ENCODE peak calls at places on chromosomes 12 and 14, in eight cellular contexts. One of them, this sample, is unnamed.

GRCh38 chr14:30525833-30526232 is 33.1 kb upstream of the G2E3 start:
- DNase-seq in HepG2: no peak
- DNase-seq in HCT116: no peak
- DNase-seq in GM23338: no peak
- DNase-seq in GM12878: no peak
- DNase-seq in A549: no peak
- DNase-seq in SK-N-SH: no peak
- DNase-seq in HL-60: no peak
- DNase-seq in this sample: no peak

GRCh38 chr12:80056845-80057244 is 42.5 kb upstream of the OTOGL start:
- DNase-seq in A549: no peak
- DNase-seq in HCT116: no peak
- DNase-seq in SK-N-SH: no peak
- DNase-seq in GM23338: no peak
- DNase-seq in HepG2: no peak
- DNase-seq in GM12878: no peak
- DNase-seq in HL-60: no peak
- DNase-seq in this sample: no peak

GRCh38 chr14:56491299-56492285 is 88.0 kb upstream of the TMEM260 start:
- DNase-seq in HL-60: peak
- DNase-seq in HepG2: peak
- DNase-seq in HCT116: peak
- DNase-seq in GM12878: peak
- DNase-seq in A549: peak
- DNase-seq in SK-N-SH: peak
- DNase-seq in GM23338: peak
- DNase-seq in this sample: peak

GRCh38 chr14:76876076-76876475 is 49.9 kb downstream of the LRRC74A start:
- DNase-seq in HL-60: peak
- DNase-seq in HepG2: peak
- DNase-seq in GM12878: no peak
- DNase-seq in SK-N-SH: peak
- DNase-seq in GM23338: peak
- DNase-seq in A549: peak
- DNase-seq in HCT116: peak
- DNase-seq in this sample: peak

GRCh38 chr12:54933381-54933780 is 51.2 kb downstream of the TESPA1 start:
- DNase-seq in A549: peak
- DNase-seq in HL-60: no peak
- DNase-seq in SK-N-SH: no peak
- DNase-seq in GM12878: peak
- DNase-seq in HepG2: no peak
- DNase-seq in HCT116: no peak
- DNase-seq in GM23338: no peak
- DNase-seq in this sample: no peak

GRCh38 chr12:120199025-120199424 is 1.9 kb downstream of the RPLP0 start:
- DNase-seq in GM12878: no peak
- DNase-seq in HL-60: no peak
- DNase-seq in HCT116: no peak
- DNase-seq in HepG2: no peak
- DNase-seq in A549: no peak
- DNase-seq in GM23338: no peak
- DNase-seq in SK-N-SH: no peak
- DNase-seq in this sample: no peak

GRCh38 chr12:122909442-122910288 is 13.7 kb upstream of the VPS37B start:
- DNase-seq in GM23338: peak
- DNase-seq in HCT116: no peak
- DNase-seq in GM12878: no peak
- DNase-seq in HL-60: no peak
- DNase-seq in A549: no peak
- DNase-seq in SK-N-SH: peak
- DNase-seq in HepG2: no peak
- DNase-seq in this sample: no peak

GRCh38 chr14:100532916-100533630 is 54.1 kb downstream of the BEGAIN start:
- DNase-seq in HL-60: peak
- DNase-seq in HCT116: no peak
- DNase-seq in GM23338: no peak
- DNase-seq in A549: no peak
- DNase-seq in GM12878: no peak
- DNase-seq in HepG2: no peak
- DNase-seq in SK-N-SH: peak
- DNase-seq in this sample: no peak

GRCh38 chr12:54967461-54967860 is 17.1 kb downstream of the TESPA1 start:
- DNase-seq in HepG2: no peak
- DNase-seq in GM12878: no peak
- DNase-seq in GM23338: no peak
- DNase-seq in HCT116: no peak
- DNase-seq in SK-N-SH: no peak
- DNase-seq in A549: no peak
- DNase-seq in HL-60: no peak
- DNase-seq in this sample: no peak

GRCh38 chr12:6927379-6927991 is at the start of gene ATN1:
- DNase-seq in HL-60: no peak
- DNase-seq in HCT116: no peak
- DNase-seq in GM23338: peak
- DNase-seq in A549: peak
- DNase-seq in SK-N-SH: peak
- DNase-seq in HepG2: no peak
- DNase-seq in GM12878: no peak
- DNase-seq in this sample: no peak

GRCh38 chr14:50375760-50376159 is 20.9 kb downstream of the CDKL1 start:
- DNase-seq in SK-N-SH: no peak
- DNase-seq in HCT116: no peak
- DNase-seq in HL-60: no peak
- DNase-seq in GM12878: no peak
- DNase-seq in GM23338: no peak
- DNase-seq in HepG2: no peak
- DNase-seq in A549: no peak
- DNase-seq in this sample: no peak

GRCh38 chr12:16509411-16509810 is 96.6 kb downstream of the LMO3 start:
- DNase-seq in A549: no peak
- DNase-seq in HepG2: no peak
- DNase-seq in HCT116: no peak
- DNase-seq in SK-N-SH: no peak
- DNase-seq in GM23338: no peak
- DNase-seq in HL-60: no peak
- DNase-seq in GM12878: no peak
- DNase-seq in this sample: no peak

GRCh38 chr12:7060353-7060954 is at the start of gene C1S:
- DNase-seq in HepG2: peak
- DNase-seq in A549: peak
- DNase-seq in HCT116: no peak
- DNase-seq in GM23338: peak
- DNase-seq in HL-60: no peak
- DNase-seq in SK-N-SH: peak
- DNase-seq in GM12878: no peak
- DNase-seq in this sample: no peak

GRCh38 chr14:74622257-74622656 is 10.2 kb upstream of the LTBP2 start:
- DNase-seq in GM23338: no peak
- DNase-seq in HL-60: no peak
- DNase-seq in GM12878: no peak
- DNase-seq in A549: no peak
- DNase-seq in HCT116: no peak
- DNase-seq in HepG2: no peak
- DNase-seq in SK-N-SH: no peak
- DNase-seq in this sample: no peak
- H3K27ac ChIP-seq in GM23338: no peak
- H3K27ac ChIP-seq in HL-60: no peak
- H3K27ac ChIP-seq in GM12878: no peak
- H3K27ac ChIP-seq in A549: peak
- H3K27ac ChIP-seq in HCT116: no peak
- H3K27ac ChIP-seq in HepG2: no peak
- H3K27ac ChIP-seq in SK-N-SH: no peak
- H3K27ac ChIP-seq in this sample: peak

GRCh38 chr14:64807588-64807987 is 72.1 kb downstream of the SPTB start:
- DNase-seq in SK-N-SH: no peak
- DNase-seq in HCT116: no peak
- DNase-seq in GM12878: no peak
- DNase-seq in GM23338: no peak
- DNase-seq in HL-60: no peak
- DNase-seq in HepG2: no peak
- DNase-seq in A549: no peak
- DNase-seq in this sample: no peak
- TF ChIP-seq REST in SK-N-SH: no peak
- TF ChIP-seq REST in HCT116: no peak
- TF ChIP-seq REST in GM12878: no peak
- TF ChIP-seq REST in GM23338: no peak
- TF ChIP-seq REST in HL-60: no peak
- TF ChIP-seq REST in HepG2: no peak
- TF ChIP-seq REST in A549: no peak
- TF ChIP-seq REST in this sample: no peak

GRCh38 chr12:47222960-47223847 is 143.4 kb upstream of the AMIGO2 start:
- DNase-seq in GM23338: peak
- DNase-seq in A549: peak
- DNase-seq in HCT116: no peak
- DNase-seq in SK-N-SH: no peak
- DNase-seq in HepG2: no peak
- DNase-seq in HL-60: no peak
- DNase-seq in GM12878: no peak
- DNase-seq in this sample: no peak
- H3K4me3 ChIP-seq in GM23338: peak
- H3K4me3 ChIP-seq in A549: peak
- H3K4me3 ChIP-seq in HCT116: no peak
- H3K4me3 ChIP-seq in SK-N-SH: no peak
- H3K4me3 ChIP-seq in HepG2: peak
- H3K4me3 ChIP-seq in HL-60: no peak
- H3K4me3 ChIP-seq in GM12878: no peak
- H3K4me3 ChIP-seq in this sample: no peak

GRCh38 chr12:105047303-105047702 is 37.0 kb downstream of the ALDH1L2 start:
- DNase-seq in SK-N-SH: no peak
- DNase-seq in A549: no peak
- DNase-seq in GM12878: no peak
- DNase-seq in HCT116: no peak
- DNase-seq in GM23338: no peak
- DNase-seq in HepG2: no peak
- DNase-seq in HL-60: no peak
- DNase-seq in this sample: no peak
- H3K27ac ChIP-seq in SK-N-SH: no peak
- H3K27ac ChIP-seq in A549: no peak
- H3K27ac ChIP-seq in GM12878: no peak
- H3K27ac ChIP-seq in HCT116: no peak
- H3K27ac ChIP-seq in GM23338: no peak
- H3K27ac ChIP-seq in HepG2: no peak
- H3K27ac ChIP-seq in HL-60: no peak
- H3K27ac ChIP-seq in this sample: no peak

DNA sequence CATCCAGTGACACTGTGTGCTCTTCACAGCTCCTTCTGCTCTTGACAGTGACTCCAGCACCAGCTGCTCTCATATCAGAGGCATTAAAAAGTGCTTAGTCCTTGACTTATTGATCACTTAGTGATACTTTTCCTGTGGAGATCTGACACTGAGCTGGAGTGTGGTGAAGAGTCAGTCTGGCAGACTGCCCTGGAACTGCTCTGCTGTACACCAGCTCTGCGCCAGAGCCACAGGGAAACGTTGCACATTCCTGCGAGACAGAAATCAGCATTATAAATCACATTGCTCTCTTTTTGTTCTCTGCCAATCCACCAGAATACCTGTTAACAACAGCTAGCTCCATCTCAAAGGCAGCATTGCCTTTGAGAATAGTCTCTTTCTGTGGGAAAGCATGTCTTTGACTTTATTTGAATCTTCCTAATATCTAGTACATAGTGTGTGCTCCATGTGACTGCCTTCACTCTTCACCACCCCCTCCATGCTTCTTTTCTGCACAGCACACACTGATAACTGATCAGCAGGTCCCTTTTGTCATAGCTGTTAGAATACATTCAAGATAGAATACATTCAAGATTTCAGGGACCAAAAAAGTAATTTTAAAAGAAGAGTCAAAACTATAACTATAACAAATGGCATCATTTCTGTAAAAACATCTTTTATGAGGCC is 48.2 kb upstream of the VSX2 start:
- DNase-seq in HCT116: no peak
- DNase-seq in SK-N-SH: no peak
- DNase-seq in GM23338: no peak
- DNase-seq in GM12878: no peak
- DNase-seq in HepG2: no peak
- DNase-seq in A549: no peak
- DNase-seq in HL-60: no peak
- DNase-seq in this sample: no peak
- TF ChIP-seq REST in HCT116: no peak
- TF ChIP-seq REST in SK-N-SH: no peak
- TF ChIP-seq REST in GM23338: no peak
- TF ChIP-seq REST in GM12878: no peak
- TF ChIP-seq REST in HepG2: no peak
- TF ChIP-seq REST in A549: no peak
- TF ChIP-seq REST in HL-60: no peak
- TF ChIP-seq REST in this sample: no peak